ENCODE peak calls at places on chromosomes 4 and X, in nine cellular contexts. E is NB4, T is Right ventricle myocardium inferior, U is hepatic stellate cell, Z is HT1080, J is HuH-7.5, P is lower lobe of right lung, W is tibial nerve, K is naive B cell. F is an unnamed sample.

GRCh38 chr4:48341776-48342558 is 638 bp downstream of the SLAIN2 start:
- DNase-seq in E (peak; percentile 81), T (peak; percentile 87), U (peak; percentile 38), Z (peak; percentile 40), J (peak; percentile 22), P (peak; percentile 71), W (no peak), K (no peak), F (peak; percentile 74)

GRCh38 chrX:141642979-141643378 is 53.5 kb downstream of the SPANXA2 start:
- DNase-seq in E (no peak), T (no peak), U (no peak), Z (no peak), J (no peak), P (no peak), W (no peak), K (no peak), F (no peak)

GRCh38 chrX:10769165-10769564 is 148.8 kb upstream of the MID1 start:
- DNase-seq in E (peak; percentile 13), T (no peak), U (peak; percentile 9), Z (peak; percentile 34), J (peak; percentile 4), P (no peak), W (no peak), K (no peak), F (no peak)

GRCh38 chrX:111868726-111869638 is 7.0 kb upstream of the TRPC5OS start:
- DNase-seq in E (no peak), T (no peak), U (no peak), Z (no peak), J (no peak), P (no peak), W (no peak), K (no peak), F (no peak)

GRCh38 chr4:187603093-187603395 is 392.5 kb upstream of the ZFP42 start:
- DNase-seq in E (no peak), T (no peak), U (peak; percentile 49), Z (peak; percentile 10), J (no peak), P (no peak), W (no peak), K (no peak), F (no peak)

GRCh38 chrX:131729295-131729694 is 185.4 kb downstream of the OR13H1 start:
- DNase-seq in E (no peak), T (no peak), U (peak; percentile 38), Z (no peak), J (no peak), P (no peak), W (no peak), K (peak; percentile 73), F (no peak)

GRCh38 chr4:186360551-186360950 is 94.6 kb downstream of the F11 start:
- DNase-seq in E (no peak), T (no peak), U (no peak), Z (no peak), J (no peak), P (no peak), W (no peak), K (no peak), F (no peak)

GRCh38 chr4:56907489-56908205 is at the start of gene REST:
- DNase-seq in E (peak; percentile 84), T (peak; percentile 91), U (peak; percentile 72), Z (peak; percentile 34), J (peak; percentile 54), P (peak; percentile 82), W (peak; percentile 62), K (peak; percentile 87), F (peak; percentile 89)

GRCh38 chr4:125529071-125529470 is 214.3 kb downstream of the FAT4 start:
- DNase-seq in E (no peak), T (no peak), U (no peak), Z (no peak), J (no peak), P (no peak), W (no peak), K (no peak), F (no peak)

GRCh38 chr4:184148871-184149637 is 68.6 kb downstream of the ENPP6 start:
- DNase-seq in E (no peak), T (no peak), U (no peak), Z (no peak), J (no peak), P (no peak), W (no peak), K (no peak), F (no peak)

GRCh38 chr4:140152760-140153418 is 1.1 kb downstream of the MAML3 start:
- DNase-seq in E (peak; percentile 62), T (peak; percentile 86), U (peak; percentile 43), Z (peak; percentile 38), J (no peak), P (peak; percentile 76), W (peak; percentile 44), K (peak; percentile 55), F (peak; percentile 78)

GRCh38 chrX:33725556-33726232 is 406.4 kb downstream of the FAM47A start:
- DNase-seq in E (peak; percentile 15), T (no peak), U (no peak), Z (peak; percentile 48), J (no peak), P (peak; percentile 22), W (no peak), K (no peak), F (peak; percentile 26)

GRCh38 chrX:11261260-11261659 is 32.0 kb upstream of the AMELX start:
- DNase-seq in E (no peak), T (no peak), U (peak; percentile 10), Z (peak; percentile 36), J (no peak), P (no peak), W (no peak), K (no peak), F (no peak)

GRCh38 chr4:11428701-11429571 is at the start of gene HS3ST1:
- DNase-seq in E (peak; percentile 7), T (peak; percentile 89), U (peak; percentile 52), Z (peak; percentile 71), J (peak; percentile 80), P (peak; percentile 87), W (peak; percentile 71), K (peak; percentile 76), F (peak; percentile 89)

GRCh38 chrX:18075603-18076002 is 145.1 kb downstream of the BEND2 start:
- DNase-seq in E (no peak), T (no peak), U (no peak), Z (no peak), J (no peak), P (no peak), W (no peak), K (no peak), F (no peak)

GRCh38 chr4:3311095-3311372 is 18.2 kb downstream of the RGS12 start:
- DNase-seq in E (no peak), T (peak; percentile 50), U (no peak), Z (no peak), J (no peak), P (no peak), W (no peak), K (no peak), F (no peak)

GRCh38 chr4:184274288-184274951 is 56.7 kb upstream of the ENPP6 start:
- DNase-seq in E (no peak), T (no peak), U (no peak), Z (no peak), J (no peak), P (no peak), W (no peak), K (no peak), F (no peak)

GRCh38 chr4:2936773-2937145 is 26.4 kb downstream of the NOP14 start:
- DNase-seq in E (peak; percentile 67), T (peak; percentile 50), U (no peak), Z (peak; percentile 69), J (no peak), P (no peak), W (no peak), K (no peak), F (no peak)

GRCh38 chr4:105191621-105192210 is 45.0 kb downstream of the TET2 start:
- DNase-seq in E (peak; percentile 33), T (no peak), U (no peak), Z (peak; percentile 20), J (no peak), P (no peak), W (no peak), K (no peak), F (no peak)

GRCh38 chr4:111187108-111187507 is 564.2 kb upstream of the PITX2 start:
- DNase-seq in E (no peak), T (no peak), U (no peak), Z (no peak), J (no peak), P (no peak), W (no peak), K (no peak), F (no peak)

GRCh38 chr4:15913631-15913970 is 24.9 kb downstream of the FGFBP1 start:
- DNase-seq in E (no peak), T (no peak), U (peak; percentile 64), Z (peak; percentile 93), J (no peak), P (no peak), W (no peak), K (no peak), F (no peak)

GRCh38 chr4:70559924-70560323 is 32.1 kb upstream of the AMBN start:
- DNase-seq in E (no peak), T (no peak), U (no peak), Z (no peak), J (no peak), P (no peak), W (no peak), K (no peak), F (no peak)

GRCh38 chr4:37685211-37685725 is 908 bp downstream of the RELL1 start:
- DNase-seq in E (peak; percentile 85), T (no peak), U (peak; percentile 38), Z (peak; percentile 32), J (no peak), P (no peak), W (no peak), K (peak; percentile 43), F (no peak)

GRCh38 chr4:14151099-14151498 is 523.6 kb upstream of the BOD1L1 start:
- DNase-seq in E (no peak), T (no peak), U (no peak), Z (no peak), J (no peak), P (no peak), W (no peak), K (no peak), F (no peak)